ENCODE peak calls at places on chromosomes 16 and 17, in five cellular contexts. V is naive thymus-derived CD8-positive, alpha-beta T cell; M is NCI-H69; H is stimulated activated CD4-positive, alpha-beta T cell treated with anti-CD3 and anti-CD28 coated beads, TNF-alpha, amount 100 ng/mL, for 24 hours; Q is nucleus accumbens. A is an unnamed sample.

GRCh38 chr17:38554430-38555350 is 51.1 kb downstream of the SRCIN1 start:
- DNase-seq in V (no peak), M (peak), H (no peak), Q (no peak), A (no peak)

GRCh38 chr17:48522031-48522593 is 8.7 kb downstream of the HOXB1 start:
- DNase-seq in V (no peak), M (peak), H (no peak), Q (no peak), A (no peak)

GRCh38 chr17:73706428-73706827 is 62.2 kb upstream of the SDK2 start:
- DNase-seq in V (no peak), M (no peak), H (no peak), Q (no peak), A (no peak)

GRCh38 chr17:17201271-17201670 is 4.9 kb downstream of the PLD6 start:
- DNase-seq in V (no peak), M (no peak), H (no peak), Q (no peak), A (no peak)

GRCh38 chr17:2598166-2598565 is 4.7 kb downstream of the PAFAH1B1 start:
- DNase-seq in V (no peak), M (no peak), H (no peak), Q (no peak), A (no peak)

GRCh38 chr17:76641501-76641900 is 2.1 kb downstream of the ST6GALNAC1 start:
- DNase-seq in V (no peak), M (peak), H (no peak), Q (no peak), A (no peak)

GRCh38 chr17:19610879-19611278 is 37.7 kb upstream of the ALDH3A2 start:
- DNase-seq in V (no peak), M (no peak), H (no peak), Q (no peak), A (no peak)

GRCh38 chr16:66376577-66377326 is 10.3 kb downstream of the CDH5 start:
- DNase-seq in V (no peak), M (no peak), H (no peak), Q (no peak), A (no peak)

GRCh38 chr17:27457731-27458523 is 1.7 kb downstream of the KSR1 start:
- DNase-seq in V (no peak), M (peak), H (no peak), Q (no peak), A (peak)

GRCh38 chr16:30095166-30096078 is 591 bp downstream of the YPEL3 start:
- DNase-seq in V (peak), M (peak), H (no peak), Q (no peak), A (no peak)

GRCh38 chr16:87330646-87331045 is 13.5 kb upstream of the C16orf95 start:
- DNase-seq in V (no peak), M (no peak), H (no peak), Q (no peak), A (no peak)

A was measured in head of caudate nucleus.